ENCODE peak calls at places on chromosomes 5 and 9, in five cellular contexts. W is head of caudate nucleus, K is activated T-cell treated with anti-CD3 and anti-CD28 coated beads for 1 hour, F is LHCN-M2, N is amygdala. J is an unnamed sample.

GRCh38 chr9:112848316-112849151 is 42.1 kb downstream of the SLC46A2 start:
- DNase-seq in N (no peak), F (no peak), K (no peak), W (no peak), J (no peak)

GRCh38 chr9:127162046-127162445 is 39.6 kb upstream of the ANGPTL2 start:
- DNase-seq in W (no peak), N (no peak), K (no peak), F (no peak), J (no peak)

GRCh38 chr9:124624735-124624992 is 117.5 kb upstream of the NR5A1 start:
- DNase-seq in W (no peak), N (no peak), F (no peak), K (no peak), J (no peak)

GRCh38 chr5:7393921-7394799 is 1.8 kb upstream of the ADCY2 start:
- DNase-seq in W (no peak), F (no peak), N (no peak), K (no peak), J (no peak)

GRCh38 chr9:21904371-21904770 is 89.8 kb downstream of the CDKN2A start:
- DNase-seq in N (no peak), F (peak), W (no peak), K (no peak), J (no peak)

GRCh38 chr9:14311940-14312572 is 1.9 kb downstream of the NFIB start:
- DNase-seq in N (no peak), W (no peak), K (no peak), F (no peak), J (no peak)

GRCh38 chr9:95099321-95100070 is 218.0 kb downstream of the FANCC start:
- DNase-seq in K (no peak), N (no peak), W (no peak), F (no peak), J (no peak)

GRCh38 chr9:4020747-4021296 is 279.0 kb downstream of the GLIS3 start:
- DNase-seq in F (no peak), W (no peak), N (no peak), K (no peak), J (no peak)

GRCh38 chr5:175479125-175479881 is 943 bp downstream of the SFXN1 start:
- DNase-seq in K (no peak), N (no peak), W (no peak), F (peak), J (no peak)

GRCh38 chr9:95316274-95316673 is 1.2 kb downstream of the FANCC start:
- DNase-seq in N (no peak), K (no peak), W (no peak), F (no peak), J (no peak)

GRCh38 chr5:100788417-100788816 is 114.7 kb downstream of the ST8SIA4 start:
- DNase-seq in K (no peak), W (no peak), F (no peak), N (no peak), J (no peak)

GRCh38 chr9:36163840-36164175 is 5.4 kb upstream of the CCIN start:
- DNase-seq in W (no peak), K (no peak), F (peak), N (no peak), J (no peak)

GRCh38 chr9:77038281-77039036 is 19.0 kb downstream of the FOXB2 start:
- DNase-seq in K (no peak), W (no peak), N (no peak), F (no peak), J (no peak)

GRCh38 chr9:22529426-22530199 is 83.0 kb downstream of the DMRTA1 start:
- DNase-seq in K (no peak), W (no peak), N (no peak), F (peak), J (no peak)

GRCh38 chr9:92971121-92971520 is 23.8 kb downstream of the FGD3 start:
- DNase-seq in W (no peak), F (no peak), N (no peak), K (no peak), J (no peak)

GRCh38 chr9:84945878-84946538 is 276.5 kb downstream of the NTRK2 start:
- DNase-seq in W (no peak), F (no peak), N (no peak), K (no peak), J (no peak)

GRCh38 chr5:147046226-147046625 is 167.7 kb upstream of the PPP2R2B start:
- DNase-seq in K (no peak), F (no peak), N (no peak), W (no peak), J (no peak)

GRCh38 chr5:146724975-146725374 is 153.6 kb downstream of the PPP2R2B start:
- DNase-seq in F (peak), N (no peak), K (no peak), W (no peak), J (no peak)

GRCh38 chr5:147346006-147346561 is 111.3 kb downstream of the STK32A start:
- DNase-seq in W (no peak), F (peak), K (no peak), N (no peak), J (no peak)

GRCh38 chr9:25677301-25678146 is 720 bp downstream of the TUSC1 start:
- DNase-seq in N (peak), K (no peak), F (peak), W (peak), J (peak)

GRCh38 chr5:131528682-131529081 is 106.3 kb downstream of the RAPGEF6 start:
- DNase-seq in W (no peak), F (no peak), K (no peak), N (no peak), J (no peak)